ENCODE peak calls at places on chromosomes 13 and 19, in ten cellular contexts. One of them, this sample, is unnamed.

GRCh38 chr19:46674416-46675178 is 13.6 kb upstream of the DACT3 start:
- DNase-seq in naive thymus-derived CD8-positive, alpha-beta T cell: no peak
- DNase-seq in dorsolateral prefrontal cortex: no peak
- DNase-seq in fibroblast of the aortic adventitia: no peak
- DNase-seq in M059J: no peak
- DNase-seq in effector memory CD8-positive, alpha-beta T cell: no peak
- DNase-seq in mucosa of gallbladder: no peak
- DNase-seq in endothelial cell: peak
- DNase-seq in aorta: no peak
- DNase-seq in stimulated activated CD8-positive, alpha-beta memory T cell treated with anti-CD3 and anti-CD28 coated beads, Interleukin-15, amount 100 ng/mL, for 4 hours: no peak
- DNase-seq in this sample: no peak

GRCh38 chr13:40069173-40070044 is 413.9 kb downstream of the COG6 start:
- DNase-seq in naive thymus-derived CD8-positive, alpha-beta T cell: peak
- DNase-seq in dorsolateral prefrontal cortex: peak
- DNase-seq in fibroblast of the aortic adventitia: peak
- DNase-seq in M059J: peak
- DNase-seq in effector memory CD8-positive, alpha-beta T cell: peak
- DNase-seq in mucosa of gallbladder: peak
- DNase-seq in endothelial cell: peak
- DNase-seq in aorta: peak
- DNase-seq in stimulated activated CD8-positive, alpha-beta memory T cell treated with anti-CD3 and anti-CD28 coated beads, Interleukin-15, amount 100 ng/mL, for 4 hours: peak
- DNase-seq in this sample: peak

GRCh38 chr19:43620061-43621001 is 902 bp upstream of the ZNF428 start:
- DNase-seq in naive thymus-derived CD8-positive, alpha-beta T cell: peak
- DNase-seq in dorsolateral prefrontal cortex: no peak
- DNase-seq in fibroblast of the aortic adventitia: no peak
- DNase-seq in M059J: no peak
- DNase-seq in effector memory CD8-positive, alpha-beta T cell: peak
- DNase-seq in mucosa of gallbladder: no peak
- DNase-seq in endothelial cell: no peak
- DNase-seq in aorta: peak
- DNase-seq in stimulated activated CD8-positive, alpha-beta memory T cell treated with anti-CD3 and anti-CD28 coated beads, Interleukin-15, amount 100 ng/mL, for 4 hours: peak
- DNase-seq in this sample: no peak

GRCh38 chr19:35545855-35546381 is 492 bp downstream of the TMEM147 start:
- DNase-seq in naive thymus-derived CD8-positive, alpha-beta T cell: peak
- DNase-seq in dorsolateral prefrontal cortex: no peak
- DNase-seq in fibroblast of the aortic adventitia: no peak
- DNase-seq in M059J: peak
- DNase-seq in effector memory CD8-positive, alpha-beta T cell: peak
- DNase-seq in mucosa of gallbladder: no peak
- DNase-seq in endothelial cell: peak
- DNase-seq in aorta: peak
- DNase-seq in stimulated activated CD8-positive, alpha-beta memory T cell treated with anti-CD3 and anti-CD28 coated beads, Interleukin-15, amount 100 ng/mL, for 4 hours: peak
- DNase-seq in this sample: no peak

GRCh38 chr19:58387338-58388174 is 487 bp downstream of the RPS5 start:
- DNase-seq in naive thymus-derived CD8-positive, alpha-beta T cell: no peak
- DNase-seq in dorsolateral prefrontal cortex: no peak
- DNase-seq in fibroblast of the aortic adventitia: no peak
- DNase-seq in M059J: no peak
- DNase-seq in effector memory CD8-positive, alpha-beta T cell: no peak
- DNase-seq in mucosa of gallbladder: no peak
- DNase-seq in endothelial cell: peak
- DNase-seq in aorta: no peak
- DNase-seq in stimulated activated CD8-positive, alpha-beta memory T cell treated with anti-CD3 and anti-CD28 coated beads, Interleukin-15, amount 100 ng/mL, for 4 hours: no peak
- DNase-seq in this sample: no peak

GRCh38 chr13:108213946-108214345 is 1.4 kb downstream of the LIG4 start:
- DNase-seq in naive thymus-derived CD8-positive, alpha-beta T cell: no peak
- DNase-seq in dorsolateral prefrontal cortex: no peak
- DNase-seq in fibroblast of the aortic adventitia: no peak
- DNase-seq in M059J: peak
- DNase-seq in effector memory CD8-positive, alpha-beta T cell: no peak
- DNase-seq in mucosa of gallbladder: no peak
- DNase-seq in endothelial cell: no peak
- DNase-seq in aorta: no peak
- DNase-seq in stimulated activated CD8-positive, alpha-beta memory T cell treated with anti-CD3 and anti-CD28 coated beads, Interleukin-15, amount 100 ng/mL, for 4 hours: no peak
- DNase-seq in this sample: no peak

GRCh38 chr13:22049384-22049783 is 378.5 kb downstream of the FGF9 start:
- DNase-seq in naive thymus-derived CD8-positive, alpha-beta T cell: no peak
- DNase-seq in dorsolateral prefrontal cortex: no peak
- DNase-seq in fibroblast of the aortic adventitia: no peak
- DNase-seq in M059J: no peak
- DNase-seq in effector memory CD8-positive, alpha-beta T cell: no peak
- DNase-seq in mucosa of gallbladder: no peak
- DNase-seq in endothelial cell: no peak
- DNase-seq in aorta: no peak
- DNase-seq in stimulated activated CD8-positive, alpha-beta memory T cell treated with anti-CD3 and anti-CD28 coated beads, Interleukin-15, amount 100 ng/mL, for 4 hours: no peak
- DNase-seq in this sample: no peak

GRCh38 chr13:48431987-48432615 is 19.2 kb upstream of the LPAR6 start:
- DNase-seq in naive thymus-derived CD8-positive, alpha-beta T cell: no peak
- DNase-seq in dorsolateral prefrontal cortex: no peak
- DNase-seq in fibroblast of the aortic adventitia: peak
- DNase-seq in M059J: peak
- DNase-seq in effector memory CD8-positive, alpha-beta T cell: no peak
- DNase-seq in mucosa of gallbladder: no peak
- DNase-seq in endothelial cell: no peak
- DNase-seq in aorta: no peak
- DNase-seq in stimulated activated CD8-positive, alpha-beta memory T cell treated with anti-CD3 and anti-CD28 coated beads, Interleukin-15, amount 100 ng/mL, for 4 hours: no peak
- DNase-seq in this sample: no peak

GRCh38 chr13:72868229-72868628 is 86.3 kb downstream of the PIBF1 start:
- DNase-seq in naive thymus-derived CD8-positive, alpha-beta T cell: no peak
- DNase-seq in dorsolateral prefrontal cortex: no peak
- DNase-seq in fibroblast of the aortic adventitia: no peak
- DNase-seq in M059J: no peak
- DNase-seq in effector memory CD8-positive, alpha-beta T cell: no peak
- DNase-seq in mucosa of gallbladder: no peak
- DNase-seq in endothelial cell: no peak
- DNase-seq in aorta: no peak
- DNase-seq in stimulated activated CD8-positive, alpha-beta memory T cell treated with anti-CD3 and anti-CD28 coated beads, Interleukin-15, amount 100 ng/mL, for 4 hours: no peak
- DNase-seq in this sample: no peak

GRCh38 chr19:13282486-13283065 is 132.4 kb downstream of the IER2 start:
- DNase-seq in naive thymus-derived CD8-positive, alpha-beta T cell: no peak
- DNase-seq in dorsolateral prefrontal cortex: no peak
- DNase-seq in fibroblast of the aortic adventitia: no peak
- DNase-seq in M059J: no peak
- DNase-seq in effector memory CD8-positive, alpha-beta T cell: no peak
- DNase-seq in mucosa of gallbladder: no peak
- DNase-seq in endothelial cell: no peak
- DNase-seq in aorta: no peak
- DNase-seq in stimulated activated CD8-positive, alpha-beta memory T cell treated with anti-CD3 and anti-CD28 coated beads, Interleukin-15, amount 100 ng/mL, for 4 hours: no peak
- DNase-seq in this sample: no peak

GRCh38 chr19:10724573-10725071 is 6.7 kb downstream of the DNM2 start:
- DNase-seq in naive thymus-derived CD8-positive, alpha-beta T cell: no peak
- DNase-seq in dorsolateral prefrontal cortex: peak
- DNase-seq in fibroblast of the aortic adventitia: peak
- DNase-seq in M059J: no peak
- DNase-seq in effector memory CD8-positive, alpha-beta T cell: no peak
- DNase-seq in mucosa of gallbladder: no peak
- DNase-seq in endothelial cell: no peak
- DNase-seq in aorta: no peak
- DNase-seq in stimulated activated CD8-positive, alpha-beta memory T cell treated with anti-CD3 and anti-CD28 coated beads, Interleukin-15, amount 100 ng/mL, for 4 hours: no peak
- DNase-seq in this sample: no peak

GRCh38 chr19:17330546-17331253 is 4.0 kb downstream of the ANO8 start:
- DNase-seq in naive thymus-derived CD8-positive, alpha-beta T cell: no peak
- DNase-seq in dorsolateral prefrontal cortex: no peak
- DNase-seq in fibroblast of the aortic adventitia: no peak
- DNase-seq in M059J: no peak
- DNase-seq in effector memory CD8-positive, alpha-beta T cell: no peak
- DNase-seq in mucosa of gallbladder: no peak
- DNase-seq in endothelial cell: no peak
- DNase-seq in aorta: no peak
- DNase-seq in stimulated activated CD8-positive, alpha-beta memory T cell treated with anti-CD3 and anti-CD28 coated beads, Interleukin-15, amount 100 ng/mL, for 4 hours: no peak
- DNase-seq in this sample: no peak

GRCh38 chr19:55546822-55547614 is 1.7 kb upstream of the SBK3 start:
- DNase-seq in naive thymus-derived CD8-positive, alpha-beta T cell: no peak
- DNase-seq in dorsolateral prefrontal cortex: no peak
- DNase-seq in fibroblast of the aortic adventitia: peak
- DNase-seq in M059J: peak
- DNase-seq in effector memory CD8-positive, alpha-beta T cell: no peak
- DNase-seq in mucosa of gallbladder: peak
- DNase-seq in endothelial cell: no peak
- DNase-seq in aorta: peak
- DNase-seq in stimulated activated CD8-positive, alpha-beta memory T cell treated with anti-CD3 and anti-CD28 coated beads, Interleukin-15, amount 100 ng/mL, for 4 hours: no peak
- DNase-seq in this sample: peak

GRCh38 chr13:33610471-33611015 is 207.4 kb upstream of the RFC3 start:
- DNase-seq in naive thymus-derived CD8-positive, alpha-beta T cell: no peak
- DNase-seq in dorsolateral prefrontal cortex: peak
- DNase-seq in fibroblast of the aortic adventitia: peak
- DNase-seq in M059J: peak
- DNase-seq in effector memory CD8-positive, alpha-beta T cell: peak
- DNase-seq in mucosa of gallbladder: no peak
- DNase-seq in endothelial cell: no peak
- DNase-seq in aorta: peak
- DNase-seq in stimulated activated CD8-positive, alpha-beta memory T cell treated with anti-CD3 and anti-CD28 coated beads, Interleukin-15, amount 100 ng/mL, for 4 hours: no peak
- DNase-seq in this sample: peak

GRCh38 chr19:42208612-42209011 is 8.9 kb downstream of the DEDD2 start:
- DNase-seq in naive thymus-derived CD8-positive, alpha-beta T cell: no peak
- DNase-seq in dorsolateral prefrontal cortex: no peak
- DNase-seq in fibroblast of the aortic adventitia: no peak
- DNase-seq in M059J: peak
- DNase-seq in effector memory CD8-positive, alpha-beta T cell: no peak
- DNase-seq in mucosa of gallbladder: no peak
- DNase-seq in endothelial cell: no peak
- DNase-seq in aorta: peak
- DNase-seq in stimulated activated CD8-positive, alpha-beta memory T cell treated with anti-CD3 and anti-CD28 coated beads, Interleukin-15, amount 100 ng/mL, for 4 hours: no peak
- DNase-seq in this sample: no peak

GRCh38 chr13:113150545-113151365 is 7.7 kb upstream of the PROZ start:
- DNase-seq in naive thymus-derived CD8-positive, alpha-beta T cell: no peak
- DNase-seq in dorsolateral prefrontal cortex: no peak
- DNase-seq in fibroblast of the aortic adventitia: no peak
- DNase-seq in M059J: no peak
- DNase-seq in effector memory CD8-positive, alpha-beta T cell: no peak
- DNase-seq in mucosa of gallbladder: peak
- DNase-seq in endothelial cell: no peak
- DNase-seq in aorta: no peak
- DNase-seq in stimulated activated CD8-positive, alpha-beta memory T cell treated with anti-CD3 and anti-CD28 coated beads, Interleukin-15, amount 100 ng/mL, for 4 hours: no peak
- DNase-seq in this sample: peak